ENCODE peak calls at places on chromosomes 3 and 15, in four cellular contexts. One of them, this sample, is unnamed.

GRCh38 chr3:141094851-141095545 is 43.9 kb downstream of the SPSB4 start:
- DNase-seq in RPMI7951: peak
- DNase-seq in uterus: peak
- DNase-seq in AG04450: no peak
- DNase-seq in this sample: no peak

GRCh38 chr3:42130329-42131070 is 39.3 kb downstream of the TRAK1 start:
- DNase-seq in uterus: no peak
- DNase-seq in RPMI7951: no peak
- DNase-seq in AG04450: no peak
- DNase-seq in this sample: no peak

GRCh38 chr3:2540115-2540514 is 441.4 kb downstream of the CNTN4 start:
- DNase-seq in RPMI7951: no peak
- DNase-seq in uterus: no peak
- DNase-seq in AG04450: no peak
- DNase-seq in this sample: no peak

GRCh38 chr3:187211532-187212274 is 14.4 kb downstream of the RTP1 start:
- DNase-seq in uterus: no peak
- DNase-seq in AG04450: no peak
- DNase-seq in RPMI7951: peak
- DNase-seq in this sample: no peak

GRCh38 chr3:32262201-32262600 is 23.7 kb downstream of the CMTM8 start:
- DNase-seq in uterus: no peak
- DNase-seq in AG04450: no peak
- DNase-seq in RPMI7951: no peak
- DNase-seq in this sample: no peak

GRCh38 chr3:153704115-153704514 is 417.1 kb upstream of the ARHGEF26 start:
- DNase-seq in uterus: no peak
- DNase-seq in RPMI7951: no peak
- DNase-seq in AG04450: no peak
- DNase-seq in this sample: no peak

GRCh38 chr3:27570421-27571106 is 86.4 kb upstream of the SLC4A7 start:
- DNase-seq in AG04450: no peak
- DNase-seq in RPMI7951: peak
- DNase-seq in uterus: no peak
- DNase-seq in this sample: no peak

GRCh38 chr3:73324203-73325155 is 263.0 kb downstream of the EBLN2 start:
- DNase-seq in uterus: peak
- DNase-seq in AG04450: no peak
- DNase-seq in RPMI7951: no peak
- DNase-seq in this sample: no peak

GRCh38 chr15:88878720-88879184 is 16.6 kb downstream of the HAPLN3 start:
- DNase-seq in RPMI7951: peak
- DNase-seq in AG04450: no peak
- DNase-seq in uterus: no peak
- DNase-seq in this sample: no peak

GRCh38 chr15:71629761-71630499 is 180.4 kb upstream of the NR2E3 start:
- DNase-seq in RPMI7951: peak
- DNase-seq in uterus: no peak
- DNase-seq in AG04450: no peak
- DNase-seq in this sample: no peak

GRCh38 chr3:31077021-31077601 is 182.7 kb upstream of the GADL1 start:
- DNase-seq in uterus: peak
- DNase-seq in RPMI7951: peak
- DNase-seq in AG04450: peak
- DNase-seq in this sample: peak

GRCh38 chr3:46955157-46955556 is 21.4 kb downstream of the CCDC12 start:
- DNase-seq in RPMI7951: no peak
- DNase-seq in AG04450: no peak
- DNase-seq in uterus: no peak
- DNase-seq in this sample: no peak

GRCh38 chr3:124409650-124410275 is 320.5 kb upstream of the UMPS start:
- DNase-seq in RPMI7951: peak
- DNase-seq in uterus: no peak
- DNase-seq in AG04450: peak
- DNase-seq in this sample: peak

GRCh38 chr3:153273767-153274443 is 111.9 kb downstream of the RAP2B start:
- DNase-seq in AG04450: no peak
- DNase-seq in uterus: no peak
- DNase-seq in RPMI7951: no peak
- DNase-seq in this sample: no peak

GRCh38 chr15:92711457-92711831 is 55.9 kb upstream of the FAM174B start:
- DNase-seq in RPMI7951: no peak
- DNase-seq in AG04450: no peak
- DNase-seq in uterus: no peak
- DNase-seq in this sample: no peak

GRCh38 chr15:39887832-39888231 is 32.2 kb downstream of the GPR176 start:
- DNase-seq in AG04450: no peak
- DNase-seq in RPMI7951: peak
- DNase-seq in uterus: no peak
- DNase-seq in this sample: no peak

GRCh38 chr15:79967331-79968182 is 3.4 kb downstream of the BCL2A1 start:
- DNase-seq in uterus: no peak
- DNase-seq in AG04450: no peak
- DNase-seq in RPMI7951: no peak
- DNase-seq in this sample: no peak

GRCh38 chr3:57572096-57572495 is 16.0 kb downstream of the PDE12 start:
- DNase-seq in RPMI7951: no peak
- DNase-seq in uterus: no peak
- DNase-seq in AG04450: no peak
- DNase-seq in this sample: no peak

GRCh38 chr3:150744041-150745026 is 18.6 kb downstream of the SIAH2 start:
- DNase-seq in AG04450: no peak
- DNase-seq in RPMI7951: no peak
- DNase-seq in uterus: no peak
- DNase-seq in this sample: no peak

GRCh38 chr3:94082412-94082937 is 19.6 kb downstream of the NSUN3 start:
- DNase-seq in AG04450: no peak
- DNase-seq in RPMI7951: no peak
- DNase-seq in uterus: no peak
- DNase-seq in this sample: no peak

GRCh38 chr15:53739651-53740050 is 19.8 kb downstream of the WDR72 start:
- DNase-seq in AG04450: no peak
- DNase-seq in RPMI7951: no peak
- DNase-seq in uterus: no peak
- DNase-seq in this sample: no peak

This sample was measured in HS-5.